ENCODE peak calls at places on chromosomes 16 and 17, in four cellular contexts. Q is suprapubic skin, Z is mammary epithelial cell, B is adrenal gland. D is an unnamed sample.

GRCh38 chr17:14464741-14465140 is 163.9 kb downstream of the HS3ST3B1 start:
- DNase-seq in Q (no peak), B (no peak), Z (no peak), D (no peak)

GRCh38 chr17:57609125-57609877 is 135.8 kb downstream of the CCDC182 start:
- DNase-seq in Q (peak; percentile 77), B (peak; percentile 73), Z (no peak), D (no peak)

GRCh38 chr17:61455754-61456681 is 3.8 kb downstream of the TBX4 start:
- DNase-seq in Q (no peak), Z (no peak), B (no peak), D (no peak)

GRCh38 chr17:15233022-15233805 is 31.9 kb downstream of the PMP22 start:
- DNase-seq in Q (no peak), B (no peak), Z (peak; percentile 62), D (no peak)

GRCh38 chr17:82217530-82218204 is 5.0 kb upstream of the CCDC57 start:
- DNase-seq in B (peak; percentile 85), Q (no peak), Z (peak; percentile 55), D (no peak)

GRCh38 chr16:49521706-49522325 is 148.2 kb downstream of the C16orf78 start:
- DNase-seq in B (no peak), Q (no peak), Z (no peak), D (no peak)

GRCh38 chr16:84478172-84478948 is 26.1 kb downstream of the MEAK7 start:
- DNase-seq in Q (peak; percentile 29), B (peak; percentile 30), Z (peak; percentile 81), D (no peak)

GRCh38 chr17:15510361-15510760 is 42.9 kb upstream of the CDRT4 start:
- DNase-seq in Z (peak; percentile 50), B (peak; percentile 51), Q (no peak), D (peak; percentile 28)

GRCh38 chr17:60901806-60902205 is 224.2 kb downstream of the BCAS3 start:
- DNase-seq in Z (peak; percentile 1), B (no peak), Q (no peak), D (no peak)

GRCh38 chr17:47243737-47244598 is 9.7 kb upstream of the ITGB3 start:
- DNase-seq in B (no peak), Z (no peak), Q (no peak), D (no peak)

GRCh38 chr16:3349175-3349574 is 6.5 kb upstream of the OR2C1 start:
- DNase-seq in Q (no peak), B (no peak), Z (no peak), D (no peak)

GRCh38 chr17:4785311-4786110 is 653 bp downstream of the VMO1 start:
- DNase-seq in B (no peak), Q (no peak), Z (no peak), D (no peak)

GRCh38 chr17:16470302-16470701 is 21.7 kb downstream of the LRRC75A start:
- DNase-seq in B (no peak), Z (no peak), Q (no peak), D (no peak)

GRCh38 chr17:65750678-65751077 is 189.2 kb upstream of the AXIN2 start:
- DNase-seq in Z (peak; percentile 94), Q (no peak), B (peak; percentile 95), D (no peak)

GRCh38 chr16:23434380-23434779 is 18.6 kb downstream of the COG7 start:
- DNase-seq in B (no peak), Q (no peak), Z (peak; percentile 56), D (no peak)

GRCh38 chr17:43877031-43877430 is 30.1 kb downstream of the CD300LG start:
- DNase-seq in Q (no peak), B (no peak), Z (no peak), D (no peak)

GRCh38 chr17:65235284-65235683 is 98.1 kb downstream of the RGS9 start:
- DNase-seq in B (no peak), Q (no peak), Z (peak; percentile 39), D (no peak)

GRCh38 chr16:8816967-8817662 is 19.5 kb downstream of the PMM2 start:
- DNase-seq in Q (no peak), B (no peak), Z (no peak), D (no peak)

GRCh38 chr17:75688209-75688771 is 21.2 kb downstream of the SAP30BP start:
- DNase-seq in Z (peak; percentile 77), Q (no peak), B (no peak), D (no peak)

GRCh38 chr16:49428808-49429207 is 55.2 kb downstream of the C16orf78 start:
- DNase-seq in Z (no peak), B (no peak), Q (no peak), D (no peak)

GRCh38 chr16:1781758-1782407 is 488 bp downstream of the SPSB3 start:
- DNase-seq in Z (peak; percentile 35), B (peak; percentile 67), Q (no peak), D (no peak)

GRCh38 chr17:9893606-9894005 is 11.5 kb downstream of the RCVRN start:
- DNase-seq in Z (no peak), Q (no peak), B (no peak), D (no peak)

GRCh38 chr17:18955009-18955408 is 3.0 kb downstream of the SLC5A10 start:
- DNase-seq in Q (no peak), Z (no peak), B (no peak), D (no peak)

GRCh38 chr16:87383522-87384161 is at the start of gene FBXO31:
- DNase-seq in Q (peak; percentile 91), B (peak; percentile 89), Z (peak; percentile 88), D (peak; percentile 47)

GRCh38 chr17:38712593-38712992 is 7.5 kb downstream of the MLLT6 start:
- DNase-seq in Z (no peak), Q (no peak), B (no peak), D (no peak)

GRCh38 chr16:29877266-29877961 is 14.4 kb upstream of the CDIPT start:
- DNase-seq in B (no peak), Z (peak; percentile 41), Q (no peak), D (no peak)

GRCh38 chr16:87240211-87241134 is 76.7 kb downstream of the C16orf95 start:
- DNase-seq in Q (no peak), B (no peak), Z (peak; percentile 24), D (no peak)

GRCh38 chr17:6065351-6065750 is 4.8 kb upstream of the WSCD1 start:
- DNase-seq in B (no peak), Q (no peak), Z (no peak), D (no peak)

GRCh38 chr16:12252616-12253015 is 276.1 kb downstream of the SNX29 start:
- DNase-seq in B (no peak), Q (no peak), Z (no peak), D (no peak)

GRCh38 chr16:79076039-79076767 is 524.3 kb downstream of the MAF start:
- DNase-seq in Q (no peak), Z (no peak), B (no peak), D (no peak)

GRCh38 chr17:48125829-48126612 is 18.5 kb downstream of the SNX11 start:
- DNase-seq in Z (no peak), Q (no peak), B (no peak), D (no peak)

GRCh38 chr17:77186141-77186604 is 45.4 kb downstream of the SEC14L1 start:
- DNase-seq in B (peak; percentile 72), Z (no peak), Q (no peak), D (no peak)

GRCh38 chr17:30124273-30124796 is 7.7 kb downstream of the NSRP1 start:
- DNase-seq in B (no peak), Z (no peak), Q (no peak), D (no peak)

GRCh38 chr16:1691956-1692355 is 13.9 kb downstream of the JPT2 start:
- DNase-seq in B (peak; percentile 50), Z (peak; percentile 91), Q (no peak), D (no peak)

GRCh38 chr17:4232168-4232813 is 31.5 kb downstream of the ANKFY1 start:
- DNase-seq in B (no peak), Q (no peak), Z (peak; percentile 74), D (no peak)

GRCh38 chr17:78442648-78443128 is 64.2 kb downstream of the PGS1 start:
- DNase-seq in Q (peak; percentile 87), Z (no peak), B (peak; percentile 70), D (peak; percentile 31)

GRCh38 chr17:79714746-79715145 is 16.0 kb upstream of the ENPP7 start:
- DNase-seq in Z (no peak), Q (no peak), B (no peak), D (no peak)

GRCh38 chr17:4498461-4499397 is at the start of gene SPNS2:
- DNase-seq in B (peak; percentile 54), Q (no peak), Z (peak; percentile 36), D (no peak)

GRCh38 chr16:46690281-46691178 is 1.1 kb downstream of the ORC6 start:
- DNase-seq in B (no peak), Z (no peak), Q (no peak), D (no peak)
- H3K27ac ChIP-seq in B (peak overlapping the region; percentile 91), Z (peak overlapping the region; percentile 80), Q (peak overlapping the region; percentile 85), D (no peak overlapping the region)

GRCh38 chr16:10946308-10946707 is 1.9 kb downstream of the CLEC16A start:
- DNase-seq in B (no peak), Z (peak; percentile 27), Q (no peak), D (no peak)

GRCh38 chr16:10949424-10949970 is 5.1 kb downstream of the CLEC16A start:
- DNase-seq in Q (no peak), B (peak; percentile 14), Z (no peak), D (no peak)

GRCh38 chr16:10947211-10947787 is 2.9 kb downstream of the CLEC16A start:
- DNase-seq in Z (no peak), B (no peak), Q (no peak), D (no peak)

GRCh38 chr16:10951016-10951415 is 6.7 kb downstream of the CLEC16A start:
- DNase-seq in Q (no peak), B (no peak), Z (no peak), D (no peak)

DNA sequence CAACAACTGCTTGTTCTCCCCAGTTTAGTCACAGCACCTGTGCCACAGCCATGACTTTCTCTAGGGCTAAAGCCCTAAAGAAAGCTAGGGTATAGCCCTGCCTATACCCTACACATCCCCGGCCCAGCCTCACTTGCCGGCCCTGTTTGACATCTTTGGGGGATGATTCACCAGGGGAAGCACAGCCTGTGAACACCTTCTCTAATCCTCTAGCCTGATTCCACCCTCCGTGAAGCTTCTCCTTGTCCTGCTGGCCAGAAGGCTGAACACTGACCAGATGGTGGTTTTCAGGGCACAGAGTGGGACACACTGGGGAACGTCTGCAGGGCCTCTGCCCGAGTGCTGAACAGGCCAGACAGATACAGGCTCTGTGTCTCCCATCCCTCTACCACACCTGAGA is 6.0 kb downstream of the CLEC16A start:
- DNase-seq in B (peak; percentile 15), Q (no peak), Z (peak; percentile 72), D (no peak)
- H3K4me1 ChIP-seq in B (peaks cover 3% of the 10 kb centered on the region), Q (peaks cover 46% of the 10 kb centered on the region), Z (peaks cover 52% of the 10 kb centered on the region), D (peaks cover 15% of the 10 kb centered on the region)

GRCh38 chr16:66740533-66740932 is 10.9 kb downstream of the DYNC1LI2 start:
- DNase-seq in Z (peak; percentile 30), Q (no peak), B (no peak), D (no peak)
- H3K27me3 ChIP-seq in Z (no peaks in the 10 kb centered on the region), Q (no peaks in the 10 kb centered on the region), B (no peaks in the 10 kb centered on the region), D (no peaks in the 10 kb centered on the region)

GRCh38 chr17:69608114-69608513 is 193.6 kb downstream of the MAP2K6 start:
- DNase-seq in Z (no peak), Q (no peak), B (no peak), D (no peak)
- H3K27ac ChIP-seq in Z (peak overlapping the region; percentile 92), Q (peak overlapping the region; percentile 49), B (peak overlapping the region; percentile 25), D (peak overlapping the region; percentile 53)